ENCODE peak calls at places on chromosomes 6 and 20, in five cellular contexts. V, J, R, Y and B are unnamed samples.

GRCh38 chr20:1254307-1254706 is 11.8 kb upstream of the SNPH start:
- DNase-seq in V (no peak), J (no peak), R (no peak), Y (no peak), B (no peak)

GRCh38 chr6:166365221-166365620 is 17.5 kb downstream of the MPC1 start:
- DNase-seq in V (peak; percentile 14), J (peak; percentile 49), R (peak; percentile 87), Y (peak; percentile 84), B (peak; percentile 4)

GRCh38 chr6:14841901-14842421 is 403.9 kb upstream of the JARID2 start:
- DNase-seq in V (peak; percentile 93), J (peak; percentile 83), R (no peak), Y (no peak), B (peak; percentile 68)

GRCh38 chr20:50586531-50587232 is 76.5 kb downstream of the PTPN1 start:
- DNase-seq in V (no peak), J (no peak), R (no peak), Y (no peak), B (no peak)

GRCh38 chr20:917416-917815 is 1.3 kb upstream of the ANGPT4 start:
- DNase-seq in V (no peak), J (no peak), R (no peak), Y (no peak), B (no peak)

GRCh38 chr6:12602951-12603710 is 113.4 kb upstream of the PHACTR1 start:
- DNase-seq in V (peak; percentile 69), J (peak; percentile 56), R (peak; percentile 85), Y (peak; percentile 90), B (peak; percentile 76)

GRCh38 chr6:112049051-112049799 is 4.7 kb upstream of the CCN6 start:
- DNase-seq in V (peak; percentile 60), J (no peak), R (peak; percentile 24), Y (no peak), B (peak; percentile 64)

GRCh38 chr6:9126845-9127560 is 691.7 kb upstream of the SLC35B3 start:
- DNase-seq in V (peak; percentile 96), J (no peak), R (peak; percentile 32), Y (peak; percentile 5), B (peak; percentile 99)

GRCh38 chr6:67544851-67545452 is 1090.1 kb upstream of the ADGRB3 start:
- DNase-seq in V (no peak), J (no peak), R (no peak), Y (no peak), B (peak; percentile 1)

GRCh38 chr6:125974214-125974866 is 12.0 kb upstream of the TRMT11 start:
- DNase-seq in V (peak; percentile 61), J (peak; percentile 54), R (peak; percentile 67), Y (peak; percentile 76), B (peak; percentile 81)

GRCh38 chr6:11096109-11096508 is 2.5 kb downstream of the SMIM13 start:
- DNase-seq in V (peak; percentile 65), J (peak; percentile 38), R (peak; percentile 33), Y (peak; percentile 63), B (peak; percentile 62)

GRCh38 chr20:49228676-49229075 is 9.5 kb downstream of the DDX27 start:
- DNase-seq in V (no peak), J (no peak), R (no peak), Y (no peak), B (no peak)

GRCh38 chr6:25789475-25789874 is 34.9 kb downstream of the SLC17A4 start:
- DNase-seq in V (no peak), J (no peak), R (no peak), Y (no peak), B (no peak)

GRCh38 chr20:49674383-49675352 is 39.0 kb downstream of the B4GALT5 start:
- DNase-seq in V (peak; percentile 79), J (no peak), R (no peak), Y (peak; percentile 60), B (peak; percentile 88)

GRCh38 chr6:136719280-136720044 is 72.8 kb downstream of the MAP3K5 start:
- DNase-seq in V (no peak), J (no peak), R (no peak), Y (no peak), B (no peak)

GRCh38 chr20:46990017-46990810 is 95.6 kb downstream of the EYA2 start:
- DNase-seq in V (no peak), J (no peak), R (no peak), Y (no peak), B (no peak)

GRCh38 chr6:134425521-134426316 is 107.8 kb upstream of the SGK1 start:
- DNase-seq in V (no peak), J (no peak), R (peak; percentile 60), Y (peak; percentile 73), B (no peak)

GRCh38 chr6:84665392-84665791 is 99.0 kb downstream of the TBX18 start:
- DNase-seq in V (no peak), J (no peak), R (no peak), Y (no peak), B (no peak)

GRCh38 chr6:53180678-53181077 is 32.0 kb upstream of the GCM1 start:
- DNase-seq in V (no peak), J (no peak), R (no peak), Y (no peak), B (no peak)

GRCh38 chr20:15609956-15610355 is 963.3 kb downstream of the KIF16B start:
- DNase-seq in V (no peak), J (no peak), R (no peak), Y (no peak), B (no peak)

GRCh38 chr20:35443003-35443402 is 5.0 kb upstream of the GDF5 start:
- DNase-seq in V (peak; percentile 93), J (peak; percentile 78), R (peak; percentile 50), Y (no peak), B (peak; percentile 92)

GRCh38 chr6:27422651-27423332 is 34.2 kb downstream of the ZNF391 start:
- DNase-seq in V (no peak), J (peak; percentile 24), R (no peak), Y (no peak), B (no peak)

GRCh38 chr6:146770965-146771735 is 172.4 kb downstream of the ADGB start:
- DNase-seq in V (no peak), J (no peak), R (peak; percentile 89), Y (peak; percentile 94), B (no peak)

GRCh38 chr20:21509079-21509596 is 4.7 kb downstream of the NKX2-2 start:
- DNase-seq in V (no peak), J (no peak), R (no peak), Y (no peak), B (no peak)